ENCODE peak calls at places on chromosomes 12 and 14, in eight cellular contexts. R, D, E, B, L, U, O and P are unnamed samples. For H3K27me3, the result is how much of the 10 kb centered on the place peaks cover.

GRCh38 chr12:82174936-82175335 is 183.3 kb downstream of the CCDC59 start:
- DNase-seq in R (no peak), D (no peak), E (no peak), B (no peak), L (no peak), U (no peak), O (no peak), P (no peak)

GRCh38 chr12:99271071-99271470 is 376.5 kb upstream of the GARIN6 start:
- DNase-seq in R (no peak), D (no peak), E (no peak), B (no peak), L (no peak), U (no peak), O (no peak), P (no peak)

GRCh38 chr12:84814664-84815245 is 97.8 kb downstream of the SLC6A15 start:
- DNase-seq in R (peak), D (no peak), E (no peak), B (no peak), L (peak), U (no peak), O (no peak), P (no peak)

GRCh38 chr14:39069923-39070322 is 33.1 kb downstream of the SEC23A start:
- DNase-seq in R (no peak), D (no peak), E (no peak), B (no peak), L (no peak), U (no peak), O (no peak), P (no peak)

GRCh38 chr14:50605776-50606175 is 45.8 kb downstream of the ATL1 start:
- DNase-seq in R (peak), D (no peak), E (no peak), B (no peak), L (no peak), U (no peak), O (no peak), P (no peak)

GRCh38 chr14:23183479-23183878 is at the start of gene SLC7A8:
- DNase-seq in R (no peak), D (peak), E (no peak), B (peak), L (no peak), U (peak), O (peak), P (no peak)

GRCh38 chr12:53508534-53509199 is 1.4 kb upstream of the NPFF start:
- DNase-seq in R (peak), D (peak), E (peak), B (peak), L (no peak), U (peak), O (peak), P (peak)

GRCh38 chr14:60648934-60649814 is at the start of gene SIX1:
- DNase-seq in R (peak), D (peak), E (no peak), B (peak), L (peak), U (peak), O (peak), P (peak)

GRCh38 chr12:123267335-123267920 is 4.2 kb downstream of the CDK2AP1 start:
- DNase-seq in R (no peak), D (no peak), E (no peak), B (no peak), L (no peak), U (peak), O (no peak), P (no peak)

GRCh38 chr12:75722714-75723200 is 211.3 kb upstream of the KRR1 start:
- DNase-seq in R (peak), D (peak), E (no peak), B (no peak), L (peak), U (peak), O (peak), P (peak)

GRCh38 chr14:69101331-69101826 is 51.5 kb downstream of the DCAF5 start:
- DNase-seq in R (peak), D (no peak), E (no peak), B (no peak), L (peak), U (no peak), O (peak), P (peak)

GRCh38 chr12:116533343-116534248 is 25.6 kb upstream of the MAP1LC3B2 start:
- DNase-seq in R (peak), D (peak), E (peak), B (peak), L (no peak), U (peak), O (peak), P (peak)

GRCh38 chr12:103130564-103130963 is 173.1 kb downstream of the ASCL1 start:
- DNase-seq in R (no peak), D (no peak), E (no peak), B (no peak), L (no peak), U (no peak), O (no peak), P (no peak)

GRCh38 chr12:80937391-80938238 is at the start of gene LIN7A:
- DNase-seq in R (peak), D (no peak), E (no peak), B (peak), L (no peak), U (peak), O (peak), P (peak)
- H3K27me3 ChIP-seq in R (under half), D (under half), E (under half), B (under half), L (under half), U (under half), O (under half), P (under half)

DNA sequence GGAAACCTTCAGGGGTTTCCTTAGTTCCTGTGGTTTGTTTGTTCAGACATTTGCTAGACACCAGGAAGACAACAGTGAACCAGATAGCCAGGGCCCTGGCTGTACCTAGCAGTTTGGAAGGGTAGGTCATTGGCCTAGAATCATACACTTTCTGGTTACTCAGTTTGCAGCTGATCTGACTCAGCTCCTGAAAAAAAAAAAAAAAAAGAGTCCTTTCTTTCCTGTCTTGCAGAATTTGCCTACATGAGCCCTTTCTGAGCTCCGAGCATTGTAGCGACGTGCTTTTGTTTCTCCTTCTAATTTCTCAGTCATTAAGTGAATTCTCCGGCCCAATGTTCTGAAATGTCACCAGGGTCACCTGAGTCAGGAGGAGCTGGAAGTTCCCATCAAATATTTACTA is 2.4 kb downstream of the CABP1 start:
- DNase-seq in R (peak), D (no peak), E (no peak), B (no peak), L (no peak), U (no peak), O (no peak), P (no peak)
- H3K27me3 ChIP-seq in R (half or more), D (under half), E (under half), B (under half), L (under half), U (under half), O (under half), P (under half)

DNA sequence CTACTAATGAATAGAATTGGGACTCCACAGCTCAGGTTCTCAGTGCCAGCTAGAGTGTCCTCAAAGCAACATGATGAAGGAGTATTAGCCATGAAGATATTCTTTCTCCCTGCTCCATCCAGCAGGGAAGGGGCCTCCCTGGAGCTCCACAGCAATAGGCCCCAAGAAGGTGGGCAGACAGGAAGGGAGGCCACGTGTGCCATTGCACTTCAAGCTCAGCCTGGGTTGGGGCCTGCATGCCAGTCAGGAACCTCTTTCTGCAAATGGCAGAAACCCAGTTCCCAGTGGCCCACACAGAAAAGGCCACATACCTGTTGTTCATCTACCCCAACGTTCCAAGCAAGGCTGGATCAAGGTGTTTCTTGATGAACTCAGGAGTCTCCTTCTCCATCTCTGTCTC is 357.5 kb upstream of the SFSWAP start:
- DNase-seq in R (no peak), D (no peak), E (no peak), B (no peak), L (no peak), U (no peak), O (no peak), P (no peak)
- H3K27me3 ChIP-seq in R (under half), D (under half), E (under half), B (under half), L (under half), U (under half), O (under half), P (under half)

GRCh38 chr12:3147260-3147659 is 70.1 kb downstream of the TSPAN9 start:
- DNase-seq in R (no peak), D (no peak), E (no peak), B (no peak), L (no peak), U (no peak), O (no peak), P (no peak)
- H3K27me3 ChIP-seq in R (under half), D (under half), E (under half), B (under half), L (under half), U (under half), O (under half), P (under half)

GRCh38 chr14:56720703-56721426 is 89.4 kb downstream of the OTX2 start:
- DNase-seq in R (no peak), D (no peak), E (no peak), B (no peak), L (no peak), U (no peak), O (no peak), P (no peak)

GRCh38 chr14:56716705-56717104 is 93.6 kb downstream of the OTX2 start:
- DNase-seq in R (no peak), D (no peak), E (no peak), B (no peak), L (no peak), U (no peak), O (no peak), P (no peak)

GRCh38 chr14:56723418-56723817 is 86.9 kb downstream of the OTX2 start:
- DNase-seq in R (no peak), D (no peak), E (no peak), B (no peak), L (no peak), U (no peak), O (no peak), P (no peak)

GRCh38 chr14:56715938-56716337 is 94.3 kb downstream of the OTX2 start:
- DNase-seq in R (no peak), D (no peak), E (no peak), B (no peak), L (no peak), U (no peak), O (no peak), P (no peak)

GRCh38 chr14:56718312-56718711 is 92.0 kb downstream of the OTX2 start:
- DNase-seq in R (no peak), D (no peak), E (no peak), B (no peak), L (no peak), U (no peak), O (no peak), P (no peak)
- H3K27me3 ChIP-seq in R (under half), D (under half), E (under half), B (under half), L (under half), U (under half), O (under half), P (under half)

GRCh38 chr14:94559638-94560290 is 1.5 kb upstream of the SERPINA4 start:
- DNase-seq in R (no peak), D (no peak), E (no peak), B (peak), L (no peak), U (no peak), O (no peak), P (no peak)

GRCh38 chr14:94562019-94562418 is 777 bp downstream of the SERPINA4 start:
- DNase-seq in R (no peak), D (no peak), E (no peak), B (peak), L (no peak), U (no peak), O (no peak), P (no peak)

GRCh38 chr14:94561656-94562010 is 391 bp downstream of the SERPINA4 start:
- DNase-seq in R (no peak), D (no peak), E (no peak), B (peak), L (no peak), U (no peak), O (no peak), P (no peak)

GRCh38 chr14:94560291-94560665 is 964 bp upstream of the SERPINA4 start:
- DNase-seq in R (no peak), D (no peak), E (no peak), B (peak), L (no peak), U (no peak), O (no peak), P (no peak)

GRCh38 chr14:94560782-94561655 is at the start of gene SERPINA4:
- DNase-seq in R (no peak), D (no peak), E (no peak), B (peak), L (no peak), U (no peak), O (no peak), P (no peak)
- H3K27me3 ChIP-seq in R (under half), D (under half), E (under half), B (under half), L (under half), U (under half), O (under half), P (under half)

GRCh38 chr12:113109872-113110623 is 25.5 kb downstream of the RASAL1 start:
- DNase-seq in R (no peak), D (peak), E (no peak), B (no peak), L (no peak), U (no peak), O (no peak), P (no peak)
- H3K27me3 ChIP-seq in R (under half), D (under half), E (under half), B (under half), L (under half), U (under half), O (under half), P (under half)

DNA sequence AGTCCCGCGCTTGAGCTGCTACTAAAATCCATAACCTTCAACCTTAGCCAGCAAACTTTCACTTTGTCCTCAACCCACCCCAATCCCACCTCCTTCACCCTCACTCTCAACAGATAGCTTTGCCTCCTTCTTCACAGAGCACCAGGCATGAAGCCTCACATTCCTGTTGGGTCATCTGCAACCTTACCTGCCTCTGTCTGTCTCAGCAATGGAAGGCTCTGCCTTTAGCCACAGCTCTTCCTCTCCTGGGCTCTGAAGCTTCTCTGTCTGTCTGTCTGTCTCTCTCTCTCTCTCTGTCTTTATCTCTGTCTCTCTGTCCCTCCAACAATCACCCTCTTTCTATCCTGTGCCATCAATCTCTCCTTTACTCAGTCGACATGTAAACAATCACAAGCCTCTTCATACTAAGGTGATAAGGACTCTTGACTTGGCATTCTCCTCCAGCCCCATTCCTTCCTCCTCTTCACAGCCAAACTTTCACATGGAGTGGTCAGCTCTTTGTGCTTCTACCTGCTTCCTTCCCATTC is 220.8 kb downstream of the SPTSSA start:
- DNase-seq in R (no peak), D (no peak), E (no peak), B (no peak), L (no peak), U (no peak), O (no peak), P (no peak)
- H3K27me3 ChIP-seq in R (under half), D (under half), E (under half), B (under half), L (under half), U (under half), O (under half), P (under half)